ENCODE peak calls at places on chromosomes 1 and 21, in ten cellular contexts. B is astrocyte; O is A549; H is prostate gland; V is PC-3; A is Panc1; Y is CD8-positive, alpha-beta memory T cell; M is CD4-positive, CD25-positive, alpha-beta regulatory T cell; U is kidney; I is Peyer's patch. Q is an unnamed sample.

GRCh38 chr1:109938556-109938955 is 27.9 kb downstream of the CSF1 start:
- DNase-seq in B (no peak), O (no peak), H (no peak), V (no peak), A (no peak), Y (no peak), M (no peak), U (no peak), I (no peak), Q (no peak)

GRCh38 chr1:201461193-201461657 is 7.8 kb downstream of the PHLDA3 start:
- DNase-seq in B (peak; percentile 97), O (peak; percentile 93), H (peak; percentile 91), V (peak; percentile 100), A (peak; percentile 92), Y (no peak), M (no peak), U (no peak), I (no peak), Q (no peak)

GRCh38 chr1:222416001-222416791 is 131.7 kb downstream of the HHIPL2 start:
- DNase-seq in B (peak; percentile 19), O (no peak), H (no peak), V (no peak), A (no peak), Y (no peak), M (no peak), U (no peak), I (no peak), Q (no peak)

GRCh38 chr1:232937741-232938375 is 12.6 kb upstream of the NTPCR start:
- DNase-seq in B (no peak), O (no peak), H (no peak), V (no peak), A (no peak), Y (no peak), M (no peak), U (no peak), I (no peak), Q (no peak)

GRCh38 chr1:24285231-24285630 is 33.9 kb upstream of the GRHL3 start:
- DNase-seq in B (no peak), O (no peak), H (no peak), V (no peak), A (no peak), Y (no peak), M (no peak), U (peak; percentile 41), I (no peak), Q (no peak)

GRCh38 chr1:85224734-85225623 is 24.2 kb upstream of the SYDE2 start:
- DNase-seq in B (no peak), O (no peak), H (peak; percentile 67), V (peak; percentile 72), A (no peak), Y (no peak), M (no peak), U (no peak), I (peak; percentile 59), Q (peak; percentile 78)

GRCh38 chr1:112769611-112770010 is 54.5 kb upstream of the PPM1J start:
- DNase-seq in B (no peak), O (no peak), H (no peak), V (no peak), A (no peak), Y (no peak), M (no peak), U (no peak), I (no peak), Q (no peak)

GRCh38 chr1:17207966-17208418 is 3.1 kb downstream of the PADI1 start:
- DNase-seq in B (peak; percentile 59), O (peak; percentile 79), H (no peak), V (peak; percentile 91), A (peak; percentile 61), Y (peak; percentile 25), M (no peak), U (no peak), I (peak; percentile 51), Q (no peak)

GRCh38 chr1:223870617-223871574 is 25.1 kb upstream of the TP53BP2 start:
- DNase-seq in B (no peak), O (no peak), H (no peak), V (no peak), A (no peak), Y (no peak), M (no peak), U (no peak), I (peak; percentile 44), Q (no peak)

GRCh38 chr1:154521695-154522094 is 19.5 kb upstream of the SHE start:
- DNase-seq in B (no peak), O (no peak), H (no peak), V (no peak), A (no peak), Y (no peak), M (no peak), U (no peak), I (no peak), Q (no peak)

GRCh38 chr1:113396102-113396501 is 5.8 kb downstream of the MAGI3 start:
- DNase-seq in B (no peak), O (peak; percentile 9), H (no peak), V (no peak), A (no peak), Y (no peak), M (no peak), U (no peak), I (no peak), Q (no peak)

GRCh38 chr1:199399996-199400714 is 627.4 kb upstream of the NR5A2 start:
- DNase-seq in B (no peak), O (no peak), H (no peak), V (no peak), A (no peak), Y (no peak), M (no peak), U (no peak), I (no peak), Q (no peak)
- H3K4me1 ChIP-seq in B (peaks cover 10% of the 10 kb centered on the region), O (no peaks in the 10 kb centered on the region), H (no peaks in the 10 kb centered on the region), V (no peaks in the 10 kb centered on the region), A (no peaks in the 10 kb centered on the region), Y (no peaks in the 10 kb centered on the region), M (no peaks in the 10 kb centered on the region), U (peaks cover 3% of the 10 kb centered on the region), I (no peaks in the 10 kb centered on the region), Q (no peaks in the 10 kb centered on the region)

GRCh38 chr21:16193758-16194606 is 464.2 kb downstream of the USP25 start:
- DNase-seq in B (peak; percentile 91), O (peak; percentile 81), H (peak; percentile 59), V (peak; percentile 35), A (no peak), Y (no peak), M (no peak), U (peak; percentile 83), I (peak; percentile 50), Q (peak; percentile 28)

GRCh38 chr21:16196521-16197208 is 466.9 kb downstream of the USP25 start:
- DNase-seq in B (peak; percentile 41), O (no peak), H (no peak), V (no peak), A (no peak), Y (no peak), M (no peak), U (no peak), I (no peak), Q (no peak)

GRCh38 chr21:16195896-16196443 is 466.2 kb downstream of the USP25 start:
- DNase-seq in B (peak; percentile 25), O (no peak), H (no peak), V (no peak), A (no peak), Y (no peak), M (no peak), U (no peak), I (no peak), Q (no peak)

GRCh38 chr21:16194851-16195251 is 465.1 kb downstream of the USP25 start:
- DNase-seq in B (peak; percentile 45), O (peak; percentile 40), H (no peak), V (no peak), A (no peak), Y (no peak), M (no peak), U (no peak), I (no peak), Q (no peak)

GRCh38 chr21:16195476-16195875 is 465.7 kb downstream of the USP25 start:
- DNase-seq in B (peak; percentile 71), O (peak; percentile 39), H (no peak), V (no peak), A (no peak), Y (no peak), M (no peak), U (no peak), I (no peak), Q (no peak)
- H3K27ac ChIP-seq in B (peak overlapping the region; percentile 88), O (peak overlapping the region; percentile 86), H (peak overlapping the region; percentile 69), V (no peak overlapping the region), A (no peak overlapping the region), Y (no peak overlapping the region), M (no peak overlapping the region), U (peak overlapping the region; percentile 52), I (no peak overlapping the region), Q (no peak overlapping the region)

DNA sequence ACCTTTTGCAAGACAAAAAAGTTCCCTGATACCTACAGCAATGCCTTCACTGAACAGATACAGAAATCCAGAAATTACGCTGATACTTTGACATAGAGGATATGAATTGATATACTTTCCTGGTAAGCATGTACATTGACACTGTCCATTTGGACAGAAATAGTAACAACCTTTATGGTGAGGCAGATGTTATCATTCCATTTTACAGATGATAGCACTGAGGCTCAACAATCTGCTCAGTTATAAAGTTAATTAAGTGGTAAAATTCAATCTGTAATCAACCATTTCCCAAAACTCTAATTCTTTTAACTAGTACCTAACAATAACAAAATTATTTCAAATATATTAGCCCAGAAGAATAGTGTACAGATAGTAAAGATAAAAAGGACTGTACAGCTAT is 20.6 kb downstream of the SCAF4 start:
- DNase-seq in B (no peak), O (no peak), H (no peak), V (no peak), A (no peak), Y (no peak), M (no peak), U (no peak), I (no peak), Q (no peak)
- H3K4me1 ChIP-seq in B (peaks cover 23% of the 10 kb centered on the region), O (peaks cover 57% of the 10 kb centered on the region), H (no peaks in the 10 kb centered on the region), V (peaks cover 23% of the 10 kb centered on the region), A (peaks cover 16% of the 10 kb centered on the region), Y (peaks cover 47% of the 10 kb centered on the region), M (peaks cover 45% of the 10 kb centered on the region), U (no peaks in the 10 kb centered on the region), I (peaks cover 14% of the 10 kb centered on the region), Q (no peaks in the 10 kb centered on the region)

DNA sequence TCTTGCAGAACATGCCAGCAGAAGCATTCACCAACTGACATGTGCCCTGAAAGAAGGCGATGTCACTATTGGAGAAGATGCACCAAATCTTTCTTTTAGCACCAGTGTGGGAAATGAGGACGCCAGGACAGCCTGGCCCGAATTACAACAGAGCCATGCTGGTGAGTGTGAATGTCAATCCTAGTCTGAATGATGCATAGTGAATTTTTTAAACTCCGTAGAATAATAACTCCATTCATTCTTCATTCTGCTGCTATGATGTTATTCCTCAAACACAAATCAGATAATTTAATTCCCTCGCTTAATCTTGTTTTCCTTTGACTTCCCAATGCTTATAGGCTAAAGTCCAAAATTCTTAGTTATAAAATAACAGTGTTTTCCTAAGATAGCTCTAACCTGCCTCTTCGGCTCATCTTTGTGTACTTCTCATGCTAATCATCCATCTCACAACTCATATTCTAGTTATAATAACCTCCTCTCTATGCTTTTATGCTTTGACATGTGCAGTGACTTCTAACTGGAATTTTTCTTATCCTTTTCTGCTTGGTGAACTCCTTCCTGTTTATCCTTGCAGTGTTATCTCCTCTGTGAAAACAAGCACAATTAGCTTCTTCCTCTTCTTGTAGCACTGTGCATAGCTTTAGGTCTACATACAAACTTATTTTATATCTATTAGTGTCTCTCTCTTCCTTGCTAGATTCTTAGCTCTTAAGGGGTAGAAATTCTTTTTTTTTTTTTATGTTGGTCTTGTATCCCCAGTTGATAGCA is 14.4 kb downstream of the SDCCAG8 start:
- DNase-seq in B (no peak), O (no peak), H (no peak), V (no peak), A (no peak), Y (no peak), M (no peak), U (no peak), I (no peak), Q (no peak)
- H3K27ac ChIP-seq in B (peak overlapping the region; percentile 91), O (no peak overlapping the region), H (no peak overlapping the region), V (no peak overlapping the region), A (peak overlapping the region; percentile 89), Y (peak overlapping the region; percentile 63), M (no peak overlapping the region), U (no peak overlapping the region), I (no peak overlapping the region), Q (no peak overlapping the region)

GRCh38 chr1:175873290-175873689 is 129.9 kb upstream of the TNR start:
- DNase-seq in B (no peak), O (no peak), H (no peak), V (no peak), A (no peak), Y (no peak), M (no peak), U (no peak), I (no peak), Q (no peak)
- H3K4me1 ChIP-seq in B (no peaks in the 10 kb centered on the region), O (no peaks in the 10 kb centered on the region), H (no peaks in the 10 kb centered on the region), V (no peaks in the 10 kb centered on the region), A (no peaks in the 10 kb centered on the region), Y (no peaks in the 10 kb centered on the region), M (no peaks in the 10 kb centered on the region), U (no peaks in the 10 kb centered on the region), I (no peaks in the 10 kb centered on the region), Q (no peaks in the 10 kb centered on the region)